ENCODE peak calls at places on chromosomes 11 and 22, in nine cellular contexts. H is sigmoid colon; M is left ventricle myocardium inferior; T is RWPE2; F is mesendoderm; K is heart right ventricle; C is CD8-positive, alpha-beta memory T cell; I is testis; D is HL-60. Q is an unnamed sample.

GRCh38 chr11:118049771-118050170 is 27.1 kb upstream of the TMPRSS4 start:
- DNase-seq in F (no peak), C (no peak), D (no peak), H (no peak), T (no peak), M (no peak), I (no peak), K (no peak), Q (no peak)

GRCh38 chr22:45994516-45995404 is 17.8 kb upstream of the WNT7B start:
- DNase-seq in D (peak; percentile 76), H (peak; percentile 91), T (no peak), C (peak; percentile 80), F (peak; percentile 64), M (peak; percentile 85), I (peak; percentile 82), K (peak; percentile 84), Q (peak; percentile 97)

GRCh38 chr11:70849031-70849430 is 403.3 kb downstream of the SHANK2 start:
- DNase-seq in K (no peak), F (no peak), H (no peak), I (no peak), C (no peak), T (no peak), M (no peak), D (no peak), Q (no peak)

GRCh38 chr11:130609121-130610035 is 160.9 kb downstream of the ADAMTS15 start:
- DNase-seq in M (peak; percentile 88), H (peak; percentile 94), I (peak; percentile 91), D (no peak), K (peak; percentile 84), C (no peak), T (no peak), F (peak; percentile 40), Q (peak; percentile 61)

GRCh38 chr22:23764931-23765881 is 2.4 kb downstream of the C22orf15 start:
- DNase-seq in K (no peak), T (no peak), D (no peak), I (no peak), C (no peak), H (no peak), M (no peak), F (peak; percentile 51), Q (no peak)

GRCh38 chr11:68329993-68330699 is 17.8 kb downstream of the LRP5 start:
- DNase-seq in H (no peak), C (no peak), F (no peak), K (no peak), D (no peak), T (no peak), I (no peak), M (no peak), Q (peak; percentile 61)

GRCh38 chr11:120563698-120564572 is 52.4 kb downstream of the GRIK4 start:
- DNase-seq in D (no peak), T (no peak), M (peak; percentile 34), K (peak; percentile 32), H (no peak), F (peak; percentile 84), C (no peak), I (peak; percentile 63), Q (peak; percentile 86)

GRCh38 chr11:75547617-75548054 is 14.4 kb upstream of the SERPINH1 start:
- DNase-seq in H (peak; percentile 89), T (no peak), C (no peak), M (peak; percentile 61), F (peak; percentile 80), D (no peak), K (peak; percentile 66), I (peak; percentile 76), Q (peak; percentile 92)

GRCh38 chr22:30880181-30880601 is 88.4 kb downstream of the MORC2 start:
- DNase-seq in F (no peak), I (peak; percentile 40), H (no peak), K (no peak), C (no peak), M (no peak), T (no peak), D (no peak), Q (no peak)

GRCh38 chr11:125210112-125210511 is 45.6 kb downstream of the PKNOX2 start:
- DNase-seq in I (no peak), K (no peak), D (no peak), M (no peak), T (no peak), F (peak; percentile 50), H (peak; percentile 13), C (no peak), Q (no peak)

GRCh38 chr11:44726278-44727113 is at the start of gene TSPAN18:
- DNase-seq in C (peak; percentile 58), M (peak; percentile 31), T (no peak), H (peak; percentile 68), D (no peak), K (peak; percentile 32), F (peak; percentile 94), I (no peak), Q (peak; percentile 92)

GRCh38 chr22:23925020-23925606 is 30.9 kb downstream of the MIF start:
- DNase-seq in C (no peak), H (no peak), F (no peak), I (no peak), D (no peak), M (no peak), T (no peak), K (no peak), Q (no peak)

GRCh38 chr22:19378362-19378711 is 53.2 kb downstream of the HIRA start:
- DNase-seq in I (no peak), K (no peak), D (no peak), C (no peak), M (no peak), T (peak; percentile 2), H (no peak), F (no peak), Q (no peak)

GRCh38 chr11:114893329-114893728 is 215.0 kb downstream of the NXPE2 start:
- DNase-seq in I (no peak), F (no peak), C (no peak), H (no peak), M (no peak), T (no peak), D (no peak), K (no peak), Q (no peak)

GRCh38 chr22:40326905-40327735 is 19.2 kb upstream of the ADSL start:
- DNase-seq in K (no peak), F (peak; percentile 78), C (no peak), T (no peak), D (no peak), M (no peak), I (no peak), H (no peak), Q (peak; percentile 68)

GRCh38 chr11:115132829-115133228 is 371.4 kb downstream of the CADM1 start:
- DNase-seq in F (peak; percentile 42), C (no peak), T (no peak), I (peak; percentile 65), D (peak; percentile 5), M (no peak), H (no peak), K (no peak), Q (peak; percentile 70)

GRCh38 chr11:85752201-85752889 is 58.6 kb downstream of the SYTL2 start:
- DNase-seq in F (no peak), I (no peak), M (no peak), D (peak; percentile 7), C (peak; percentile 52), T (no peak), H (no peak), K (no peak), Q (no peak)

GRCh38 chr22:41831383-41831782 is 1.5 kb upstream of the SREBF2 start:
- DNase-seq in H (no peak), I (no peak), F (peak; percentile 41), D (peak; percentile 64), K (no peak), C (no peak), M (no peak), T (no peak), Q (no peak)

GRCh38 chr11:112822478-112823274 is 138.5 kb upstream of the NCAM1 start:
- DNase-seq in T (no peak), I (no peak), C (no peak), K (no peak), M (no peak), D (no peak), H (no peak), F (peak; percentile 70), Q (peak; percentile 93)

GRCh38 chr22:38788417-38788816 is 5.5 kb downstream of the DNAL4 start:
- DNase-seq in F (no peak), H (peak; percentile 79), D (no peak), K (peak; percentile 72), C (no peak), M (peak; percentile 44), I (peak; percentile 89), T (no peak), Q (no peak)
- H3K27ac ChIP-seq in F (no peak overlapping the region), H (peak overlapping the region; percentile 57), D (no peak overlapping the region), K (peak overlapping the region; percentile 79), C (no peak overlapping the region), M (peak overlapping the region; percentile 93), I (peak overlapping the region; percentile 47), T (no peak overlapping the region), Q (no peak overlapping the region)

DNA sequence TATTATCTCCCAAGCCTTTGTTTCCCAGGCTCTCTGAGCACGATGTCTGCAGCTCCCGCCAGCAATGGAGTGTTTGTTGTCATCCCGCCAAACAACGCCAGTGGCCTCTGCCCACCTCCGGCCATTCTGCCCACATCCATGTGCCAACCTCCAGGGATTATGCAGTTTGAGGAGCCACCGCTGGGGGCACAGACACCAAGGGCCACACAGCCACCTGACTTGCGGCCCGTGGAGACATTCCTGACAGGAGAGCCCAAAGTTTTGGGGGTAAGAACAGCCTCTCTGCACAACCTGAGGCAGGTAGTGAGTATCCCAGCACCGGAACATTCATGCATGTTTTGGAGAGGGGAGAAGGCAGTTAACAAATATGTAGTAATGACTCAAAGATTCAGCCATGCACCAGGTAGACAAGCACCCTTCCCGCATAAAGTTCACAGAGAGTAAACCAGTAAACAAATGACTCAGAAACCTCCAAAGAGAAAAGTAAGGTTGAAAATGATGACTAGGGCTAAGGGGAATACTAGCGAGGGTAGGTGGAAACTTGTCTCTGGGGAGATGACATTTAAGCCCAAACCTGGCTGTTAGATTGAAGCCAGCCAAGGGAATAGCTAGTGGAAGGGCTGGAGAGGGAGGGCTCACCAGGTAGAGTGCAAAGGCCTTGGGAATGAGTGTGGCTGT is 7.2 kb downstream of the MS4A15 start:
- DNase-seq in I (no peak), M (no peak), F (peak; percentile 16), H (no peak), D (no peak), T (no peak), K (no peak), C (no peak), Q (no peak)
- H3K27ac ChIP-seq in I (no peak overlapping the region), M (no peak overlapping the region), F (no peak overlapping the region), H (no peak overlapping the region), D (no peak overlapping the region), T (no peak overlapping the region), K (no peak overlapping the region), C (no peak overlapping the region), Q (no peak overlapping the region)

DNA sequence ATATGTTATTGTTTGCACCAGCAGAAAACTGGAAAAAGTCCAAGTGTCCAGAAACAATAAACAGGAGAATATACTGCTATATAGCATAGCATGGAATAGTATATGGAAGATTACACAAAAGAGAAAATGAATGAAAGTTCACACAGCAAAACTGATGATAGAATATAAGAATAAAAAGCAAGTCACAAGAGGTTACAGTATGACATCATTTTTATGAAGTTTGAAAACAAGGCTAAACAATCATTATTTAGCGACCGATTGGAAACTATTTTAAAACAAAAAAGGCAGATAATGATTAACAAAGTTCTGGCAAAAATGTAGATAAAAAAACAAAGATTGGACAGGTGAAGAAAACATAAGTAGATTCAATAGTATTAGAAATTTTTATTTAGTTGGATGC is 47.1 kb downstream of the SOX6 start:
- DNase-seq in D (no peak), M (no peak), H (no peak), T (no peak), F (no peak), K (no peak), C (no peak), I (no peak), Q (no peak)
- H3K27ac ChIP-seq in D (no peak overlapping the region), M (no peak overlapping the region), H (no peak overlapping the region), T (no peak overlapping the region), F (no peak overlapping the region), K (no peak overlapping the region), C (no peak overlapping the region), I (no peak overlapping the region), Q (no peak overlapping the region)

GRCh38 chr11:64436025-64436424 is 77.1 kb downstream of the RPS6KA4 start:
- DNase-seq in D (no peak), H (peak; percentile 32), I (no peak), F (no peak), C (no peak), M (no peak), T (no peak), K (no peak), Q (peak; percentile 34)
- H3K27ac ChIP-seq in D (no peak overlapping the region), H (no peak overlapping the region), I (no peak overlapping the region), F (no peak overlapping the region), C (no peak overlapping the region), M (no peak overlapping the region), T (no peak overlapping the region), K (no peak overlapping the region), Q (no peak overlapping the region)

Q was measured in endodermal cell.